ENCODE peak calls at places on chromosomes 11 and 22, in five cellular contexts. A, B, S, V and T are unnamed samples.

GRCh38 chr11:34343686-34344085 is 14.1 kb downstream of the ABTB2 start:
- DNase-seq in S (no peak), V (no peak), A (no peak), B (no peak), T (no peak)

GRCh38 chr11:60942970-60943565 is 8.9 kb downstream of the SLC15A3 start:
- DNase-seq in V (peak), S (no peak), B (peak), A (no peak), T (no peak)

GRCh38 chr11:21037836-21038235 is 368.4 kb downstream of the NELL1 start:
- DNase-seq in V (no peak), A (no peak), B (no peak), S (no peak), T (no peak)

GRCh38 chr11:15473954-15474837 is 359.5 kb downstream of the INSC start:
- DNase-seq in S (no peak), A (no peak), B (no peak), V (no peak), T (no peak)

GRCh38 chr11:43381802-43382201 is 23.1 kb downstream of the TTC17 start:
- DNase-seq in A (no peak), V (no peak), S (no peak), B (no peak), T (no peak)

GRCh38 chr11:10809373-10810199 is 860 bp upstream of the EIF4G2 start:
- DNase-seq in V (peak), B (peak), S (no peak), A (peak), T (peak)

GRCh38 chr11:69296890-69297224 is 2.9 kb downstream of the MYEOV start:
- DNase-seq in S (no peak), V (no peak), B (no peak), A (no peak), T (no peak)

GRCh38 chr11:8269636-8270035 is 6.0 kb upstream of the LMO1 start:
- DNase-seq in B (no peak), S (no peak), V (no peak), A (no peak), T (no peak)

GRCh38 chr11:5452712-5453111 is 3.6 kb downstream of the OR51I2 start:
- DNase-seq in S (no peak), B (no peak), V (no peak), A (no peak), T (no peak)

GRCh38 chr11:88164806-88165205 is 10.4 kb downstream of the RAB38 start:
- DNase-seq in A (no peak), B (no peak), V (no peak), S (no peak), T (no peak)

GRCh38 chr11:69892986-69893555 is 73.9 kb upstream of the FGF3 start:
- DNase-seq in B (no peak), S (no peak), V (peak), A (no peak), T (no peak)

GRCh38 chr11:78465169-78465942 is 47.7 kb upstream of the GAB2 start:
- DNase-seq in B (no peak), S (no peak), V (no peak), A (peak), T (no peak)

GRCh38 chr22:49660321-49660720 is 167.4 kb downstream of the BRD1 start:
- DNase-seq in A (no peak), V (no peak), B (no peak), S (no peak), T (no peak)

GRCh38 chr11:130580372-130580771 is 131.9 kb downstream of the ADAMTS15 start:
- DNase-seq in B (no peak), V (no peak), A (no peak), S (no peak), T (peak)

GRCh38 chr22:20150381-20151275 is at the start of gene CCDC188:
- DNase-seq in S (no peak), A (no peak), V (no peak), B (no peak), T (no peak)

GRCh38 chr11:11148104-11148509 is 204.9 kb downstream of the CSNK2A3 start:
- DNase-seq in B (no peak), S (no peak), A (no peak), V (no peak), T (peak)

GRCh38 chr22:43158778-43159483 is 7.6 kb downstream of the TSPO start:
- DNase-seq in V (no peak), B (no peak), S (no peak), A (no peak), T (no peak)

GRCh38 chr11:877565-877964 is 33.0 kb downstream of the CHID1 start:
- DNase-seq in V (no peak), S (no peak), A (peak), B (no peak), T (no peak)

GRCh38 chr22:17910561-17911311 is 113.6 kb downstream of the MICAL3 start:
- DNase-seq in A (no peak), S (no peak), B (no peak), V (peak), T (peak)

GRCh38 chr11:81570669-81571068 is 1163.0 kb downstream of the FAM181B start:
- DNase-seq in A (no peak), B (no peak), S (no peak), V (no peak), T (no peak)

GRCh38 chr11:24078056-24078455 is 418.8 kb upstream of the LUZP2 start:
- DNase-seq in B (no peak), S (no peak), V (no peak), A (no peak), T (peak)

GRCh38 chr22:46011627-46012181 is 34.7 kb upstream of the WNT7B start:
- DNase-seq in A (no peak), V (no peak), B (no peak), S (no peak), T (no peak)

GRCh38 chr11:57240007-57240406 is 3.0 kb upstream of the APLNR start:
- DNase-seq in B (no peak), V (no peak), A (no peak), S (no peak), T (no peak)

GRCh38 chr22:48866906-48867597 is 960.6 kb downstream of the BRD1 start:
- DNase-seq in A (no peak), S (no peak), V (no peak), B (no peak), T (no peak)

GRCh38 chr11:15233386-15233785 is 118.7 kb downstream of the INSC start:
- DNase-seq in B (no peak), V (no peak), S (no peak), A (no peak), T (no peak)

GRCh38 chr11:3073029-3073435 is 15.8 kb upstream of the CARS1 start:
- DNase-seq in B (no peak), A (no peak), S (no peak), V (no peak), T (peak)